ENCODE peak calls at places on chromosomes 6 and 20, in six cellular contexts. H is neural progenitor cell; X is CD8-positive, alpha-beta T cell; B is naive thymus-derived CD4-positive, alpha-beta T cell; G is heart left ventricle; Z is esophagus squamous epithelium. D is an unnamed sample.

GRCh38 chr6:159117541-159117940 is 51.7 kb upstream of the FNDC1 start:
- DNase-seq in H (no peak), X (no peak), B (no peak), G (no peak), Z (no peak), D (no peak)

GRCh38 chr20:38674178-38675133 is 49.8 kb upstream of the SLC32A1 start:
- DNase-seq in H (peak), X (peak), B (peak), G (no peak), Z (no peak), D (peak)

GRCh38 chr20:8082999-8083398 is 49.1 kb upstream of the PLCB1 start:
- DNase-seq in H (no peak), X (no peak), B (no peak), G (no peak), Z (no peak), D (no peak)

GRCh38 chr6:33123732-33124524 is 48.1 kb downstream of the HLA-DPB1 start:
- DNase-seq in H (peak), X (no peak), B (no peak), G (no peak), Z (no peak), D (no peak)

GRCh38 chr20:4519530-4519929 is 202.2 kb upstream of the PRND start:
- DNase-seq in H (peak), X (no peak), B (no peak), G (no peak), Z (no peak), D (no peak)

GRCh38 chr6:110415297-110415916 is at the start of gene DDO:
- DNase-seq in H (no peak), X (no peak), B (no peak), G (peak), Z (no peak), D (peak)

GRCh38 chr20:5073154-5074049 is 46.4 kb downstream of the PCNA start:
- DNase-seq in H (no peak), X (no peak), B (no peak), G (peak), Z (no peak), D (peak)

GRCh38 chr20:11403711-11404110 is 514.0 kb upstream of the BTBD3 start:
- DNase-seq in H (no peak), X (no peak), B (no peak), G (no peak), Z (no peak), D (no peak)

GRCh38 chr6:106973018-106973840 is 1.3 kb downstream of the CD24 start:
- DNase-seq in H (peak), X (no peak), B (no peak), G (no peak), Z (no peak), D (no peak)

GRCh38 chr20:50196896-50197295 is 6.3 kb downstream of the CEBPB start:
- DNase-seq in H (no peak), X (no peak), B (no peak), G (peak), Z (no peak), D (no peak)

GRCh38 chr20:33702861-33703260 is 16.7 kb upstream of the E2F1 start:
- DNase-seq in H (no peak), X (no peak), B (no peak), G (peak), Z (no peak), D (no peak)

GRCh38 chr6:29628419-29629281 is 4.3 kb downstream of the GABBR1 start:
- DNase-seq in H (peak), X (peak), B (no peak), G (peak), Z (no peak), D (peak)

GRCh38 chr6:161088676-161089328 is 97.2 kb downstream of the MAP3K4 start:
- DNase-seq in H (peak), X (no peak), B (no peak), G (no peak), Z (no peak), D (no peak)

GRCh38 chr6:139530551-139530950 is 156.1 kb upstream of the CITED2 start:
- DNase-seq in H (no peak), X (no peak), B (no peak), G (no peak), Z (no peak), D (no peak)

GRCh38 chr6:105137388-105137787 is 42.4 kb downstream of the POPDC3 start:
- DNase-seq in H (peak), X (no peak), B (no peak), G (peak), Z (no peak), D (no peak)

GRCh38 chr6:52352239-52353008 is 9.5 kb upstream of the PAQR8 start:
- DNase-seq in H (peak), X (no peak), B (no peak), G (no peak), Z (no peak), D (no peak)
- H3K27ac ChIP-seq in H (no peak), X (no peak), B (no peak), G (no peak), Z (peak), D (no peak)

GRCh38 chr6:43378631-43379030 is 9.2 kb upstream of the ZNF318 start:
- DNase-seq in H (no peak), X (no peak), B (no peak), G (no peak), Z (no peak), D (no peak)

GRCh38 chr6:43377710-43378229 is 8.3 kb upstream of the ZNF318 start:
- DNase-seq in H (no peak), X (no peak), B (no peak), G (no peak), Z (no peak), D (no peak)

GRCh38 chr6:43386492-43386891 is 17.0 kb upstream of the ZNF318 start:
- DNase-seq in H (peak), X (no peak), B (peak), G (no peak), Z (no peak), D (no peak)

DNA sequence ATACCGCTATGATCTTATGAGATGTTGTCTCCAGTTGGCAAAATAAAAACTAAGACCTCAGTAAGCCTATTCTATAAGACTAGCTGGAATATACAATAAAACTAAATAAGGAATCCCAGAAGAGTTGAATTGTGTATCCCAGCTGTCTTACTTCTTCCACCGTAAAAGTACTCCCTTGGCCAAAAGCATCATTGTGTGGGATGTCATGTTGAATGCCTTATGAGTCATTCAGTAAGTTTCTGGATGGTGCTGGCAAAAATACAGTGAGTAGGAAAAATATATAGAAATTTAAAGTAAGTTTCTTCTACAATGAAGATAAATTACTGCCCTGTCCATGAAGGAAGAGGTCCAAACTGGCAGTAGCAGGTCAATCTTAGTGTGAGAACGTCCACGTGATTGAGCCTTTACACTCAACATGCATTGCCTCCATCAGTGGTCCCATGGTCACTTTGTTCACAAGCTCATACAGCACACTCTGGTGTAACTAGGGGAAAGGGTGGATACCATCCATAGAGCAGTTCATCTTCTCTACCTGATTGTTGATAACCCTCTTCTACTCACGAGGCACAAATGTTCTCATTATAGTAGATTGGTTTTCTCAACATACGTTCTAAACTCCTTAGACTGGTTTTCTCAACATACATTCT is 13.7 kb upstream of the ZNF318 start:
- DNase-seq in H (no peak), X (no peak), B (no peak), G (no peak), Z (no peak), D (no peak)
- H3K27ac ChIP-seq in H (no peak), X (peak), B (peak), G (no peak), Z (no peak), D (no peak)

GRCh38 chr6:18429655-18430054 is 42.5 kb downstream of the RNF144B start:
- DNase-seq in H (no peak), X (no peak), B (no peak), G (no peak), Z (no peak), D (no peak)

GRCh38 chr6:18431581-18431980 is 44.4 kb downstream of the RNF144B start:
- DNase-seq in H (no peak), X (no peak), B (no peak), G (no peak), Z (no peak), D (no peak)

GRCh38 chr6:18433059-18433458 is 45.9 kb downstream of the RNF144B start:
- DNase-seq in H (no peak), X (no peak), B (no peak), G (no peak), Z (no peak), D (no peak)

GRCh38 chr6:18432180-18432579 is 45.0 kb downstream of the RNF144B start:
- DNase-seq in H (no peak), X (no peak), B (no peak), G (no peak), Z (no peak), D (no peak)

GRCh38 chr6:18432619-18433018 is 45.5 kb downstream of the RNF144B start:
- DNase-seq in H (peak), X (no peak), B (no peak), G (no peak), Z (no peak), D (no peak)
- H3K27ac ChIP-seq in H (no peak), X (no peak), B (no peak), G (no peak), Z (no peak), D (no peak)

GRCh38 chr20:43941476-43942212 is 27.0 kb downstream of the TOX2 start:
- DNase-seq in H (no peak), X (no peak), B (no peak), G (no peak), Z (no peak), D (no peak)
- H3K27ac ChIP-seq in H (no peak), X (no peak), B (no peak), G (peak), Z (peak), D (no peak)

D was measured in substantia nigra.